ENCODE peak calls at places on chromosomes 11 and 22, in four cellular contexts. F, Z, B and K are unnamed samples.

GRCh38 chr22:39486951-39487825 is 14.9 kb upstream of the MIEF1 start:
- DNase-seq in F (no peak), Z (no peak), B (no peak), K (peak)

GRCh38 chr22:49638788-49639187 is 188.9 kb downstream of the BRD1 start:
- DNase-seq in F (no peak), Z (no peak), B (peak), K (no peak)

GRCh38 chr11:27991731-27992130 is 116.2 kb downstream of the KIF18A start:
- DNase-seq in F (no peak), Z (no peak), B (no peak), K (no peak)

GRCh38 chr11:2214527-2215229 is 43.1 kb upstream of the TH start:
- DNase-seq in F (peak), Z (no peak), B (no peak), K (peak)

GRCh38 chr22:31652911-31653684 is 8.9 kb downstream of the PISD start:
- DNase-seq in F (no peak), Z (no peak), B (peak), K (no peak)

GRCh38 chr11:117546431-117547160 is 218.9 kb downstream of the CEP164 start:
- DNase-seq in F (no peak), Z (no peak), B (no peak), K (no peak)

GRCh38 chr11:4798427-4799183 is 5.6 kb downstream of the OR52R1 start:
- DNase-seq in F (no peak), Z (no peak), B (no peak), K (no peak)

GRCh38 chr11:88103337-88104206 is 71.7 kb downstream of the RAB38 start:
- DNase-seq in F (no peak), Z (no peak), B (peak), K (no peak)

GRCh38 chr11:108886608-108887007 is 221.7 kb downstream of the DDX10 start:
- DNase-seq in F (no peak), Z (no peak), B (peak), K (no peak)

GRCh38 chr11:47494996-47495855 is 46.3 kb upstream of the RAPSN start:
- DNase-seq in F (no peak), Z (no peak), B (no peak), K (no peak)

GRCh38 chr11:31655483-31655882 is 145.9 kb downstream of the ELP4 start:
- DNase-seq in F (no peak), Z (no peak), B (peak), K (no peak)

GRCh38 chr11:58503361-58503856 is 4.5 kb downstream of the OR5B21 start:
- DNase-seq in F (no peak), Z (no peak), B (no peak), K (no peak)

GRCh38 chr22:47036352-47036751 is 273.9 kb downstream of the TBC1D22A start:
- DNase-seq in F (no peak), Z (no peak), B (no peak), K (peak)

GRCh38 chr11:2587132-2587930 is 112.5 kb downstream of the KCNQ1OT1 start:
- DNase-seq in F (peak), Z (no peak), B (no peak), K (peak)

GRCh38 chr11:43789700-43790443 is 90.8 kb upstream of the ALKBH3 start:
- DNase-seq in F (no peak), Z (no peak), B (peak), K (no peak)

GRCh38 chr11:2528301-2529050 is 83.7 kb downstream of the KCNQ1 start:
- DNase-seq in F (peak), Z (no peak), B (no peak), K (no peak)

GRCh38 chr11:84260862-84261261 is 974.7 kb upstream of the CCDC90B start:
- DNase-seq in F (no peak), Z (no peak), B (no peak), K (no peak)

GRCh38 chr11:132853886-132854285 is 678.4 kb downstream of the OPCML start:
- DNase-seq in F (no peak), Z (no peak), B (no peak), K (no peak)

GRCh38 chr11:105057432-105057831 is 12.3 kb upstream of the CARD16 start:
- DNase-seq in F (no peak), Z (no peak), B (no peak), K (no peak)

GRCh38 chr11:64894812-64895452 is 16.5 kb upstream of the EHD1 start:
- DNase-seq in F (no peak), Z (no peak), B (no peak), K (no peak)

GRCh38 chr22:36292823-36293530 is 40.0 kb downstream of the APOL1 start:
- DNase-seq in F (no peak), Z (no peak), B (no peak), K (peak)

GRCh38 chr11:4983851-4984250 is 10.8 kb upstream of the OR51L1 start:
- DNase-seq in F (no peak), Z (no peak), B (peak), K (no peak)

GRCh38 chr22:46788426-46789168 is 26.1 kb downstream of the TBC1D22A start:
- DNase-seq in F (no peak), Z (no peak), B (no peak), K (peak)

GRCh38 chr11:12411806-12412727 is 34.7 kb downstream of the PARVA start:
- DNase-seq in F (no peak), Z (no peak), B (peak), K (peak)

GRCh38 chr11:48384670-48385069 is 18.4 kb upstream of the OR4C5 start:
- DNase-seq in F (no peak), Z (no peak), B (no peak), K (no peak)

GRCh38 chr11:92204731-92205130 is 19.9 kb upstream of the FAT3 start:
- DNase-seq in F (no peak), Z (no peak), B (no peak), K (peak)

GRCh38 chr22:17924076-17924475 is 100.3 kb downstream of the MICAL3 start:
- DNase-seq in F (no peak), Z (no peak), B (no peak), K (no peak)

GRCh38 chr22:31575190-31575589 is 78.9 kb downstream of the SFI1 start:
- DNase-seq in F (no peak), Z (no peak), B (no peak), K (no peak)